ENCODE peak calls at places on chromosome 1, in nine cellular contexts. One of them, this sample, is unnamed.

GRCh38 chr1:156126043-156126700 is 11.7 kb downstream of the LMNA start:
- DNase-seq in activated T-helper 1 cell treated with anti-CD3 and anti-CD28 coated beads, Interleukin-2, amount 50 U/mL, for 16 hours: peak; percentile 50
- DNase-seq in GM19239: no peak
- DNase-seq in DMS153: peak; percentile 81
- DNase-seq in stimulated activated naive CD8-positive, alpha-beta T cell treated with anti-CD3 and anti-CD28 coated beads, Interleukin-15, amount 100 ng/mL, for 72 hours: peak; percentile 61
- DNase-seq in endothelial cell: peak; percentile 69
- DNase-seq in NCI-H1105 treated with DMSO at 0.1 percent for 48 hours: no peak
- DNase-seq in fibroblast of the conjunctiva: peak; percentile 96
- DNase-seq in hepatic stellate cell: peak; percentile 84
- DNase-seq in this sample: peak; percentile 98

GRCh38 chr1:68051475-68051874 is 1.0 kb upstream of the DIRAS3 start:
- DNase-seq in NCI-H1105 treated with DMSO at 0.1 percent for 48 hours: no peak
- DNase-seq in endothelial cell: peak; percentile 58
- DNase-seq in GM19239: no peak
- DNase-seq in stimulated activated naive CD8-positive, alpha-beta T cell treated with anti-CD3 and anti-CD28 coated beads, Interleukin-15, amount 100 ng/mL, for 72 hours: peak; percentile 5
- DNase-seq in hepatic stellate cell: peak; percentile 69
- DNase-seq in activated T-helper 1 cell treated with anti-CD3 and anti-CD28 coated beads, Interleukin-2, amount 50 U/mL, for 16 hours: no peak
- DNase-seq in DMS153: no peak
- DNase-seq in fibroblast of the conjunctiva: peak; percentile 48
- DNase-seq in this sample: no peak

GRCh38 chr1:36306210-36306901 is at the start of gene SH3D21:
- DNase-seq in fibroblast of the conjunctiva: no peak
- DNase-seq in DMS153: peak; percentile 75
- DNase-seq in stimulated activated naive CD8-positive, alpha-beta T cell treated with anti-CD3 and anti-CD28 coated beads, Interleukin-15, amount 100 ng/mL, for 72 hours: peak; percentile 57
- DNase-seq in NCI-H1105 treated with DMSO at 0.1 percent for 48 hours: peak; percentile 81
- DNase-seq in GM19239: no peak
- DNase-seq in endothelial cell: peak; percentile 56
- DNase-seq in hepatic stellate cell: no peak
- DNase-seq in activated T-helper 1 cell treated with anti-CD3 and anti-CD28 coated beads, Interleukin-2, amount 50 U/mL, for 16 hours: no peak
- DNase-seq in this sample: peak; percentile 76

GRCh38 chr1:171965802-171966201 is 124.5 kb downstream of the DNM3 start:
- DNase-seq in hepatic stellate cell: peak; percentile 1
- DNase-seq in activated T-helper 1 cell treated with anti-CD3 and anti-CD28 coated beads, Interleukin-2, amount 50 U/mL, for 16 hours: no peak
- DNase-seq in NCI-H1105 treated with DMSO at 0.1 percent for 48 hours: no peak
- DNase-seq in GM19239: no peak
- DNase-seq in fibroblast of the conjunctiva: no peak
- DNase-seq in endothelial cell: no peak
- DNase-seq in DMS153: no peak
- DNase-seq in stimulated activated naive CD8-positive, alpha-beta T cell treated with anti-CD3 and anti-CD28 coated beads, Interleukin-15, amount 100 ng/mL, for 72 hours: no peak
- DNase-seq in this sample: no peak

GRCh38 chr1:65704318-65704717 is 88.4 kb upstream of the PDE4B start:
- DNase-seq in hepatic stellate cell: no peak
- DNase-seq in endothelial cell: no peak
- DNase-seq in DMS153: no peak
- DNase-seq in fibroblast of the conjunctiva: no peak
- DNase-seq in NCI-H1105 treated with DMSO at 0.1 percent for 48 hours: no peak
- DNase-seq in activated T-helper 1 cell treated with anti-CD3 and anti-CD28 coated beads, Interleukin-2, amount 50 U/mL, for 16 hours: no peak
- DNase-seq in stimulated activated naive CD8-positive, alpha-beta T cell treated with anti-CD3 and anti-CD28 coated beads, Interleukin-15, amount 100 ng/mL, for 72 hours: no peak
- DNase-seq in GM19239: no peak
- DNase-seq in this sample: no peak

GRCh38 chr1:182611326-182611725 is 7.1 kb upstream of the RGS16 start:
- DNase-seq in hepatic stellate cell: no peak
- DNase-seq in GM19239: no peak
- DNase-seq in fibroblast of the conjunctiva: no peak
- DNase-seq in activated T-helper 1 cell treated with anti-CD3 and anti-CD28 coated beads, Interleukin-2, amount 50 U/mL, for 16 hours: no peak
- DNase-seq in stimulated activated naive CD8-positive, alpha-beta T cell treated with anti-CD3 and anti-CD28 coated beads, Interleukin-15, amount 100 ng/mL, for 72 hours: no peak
- DNase-seq in DMS153: peak; percentile 65
- DNase-seq in NCI-H1105 treated with DMSO at 0.1 percent for 48 hours: peak; percentile 83
- DNase-seq in endothelial cell: no peak
- DNase-seq in this sample: no peak

GRCh38 chr1:145778146-145778540 is 45.8 kb downstream of the RNF115 start:
- DNase-seq in activated T-helper 1 cell treated with anti-CD3 and anti-CD28 coated beads, Interleukin-2, amount 50 U/mL, for 16 hours: no peak
- DNase-seq in DMS153: no peak
- DNase-seq in NCI-H1105 treated with DMSO at 0.1 percent for 48 hours: no peak
- DNase-seq in endothelial cell: no peak
- DNase-seq in fibroblast of the conjunctiva: peak; percentile 40
- DNase-seq in hepatic stellate cell: no peak
- DNase-seq in stimulated activated naive CD8-positive, alpha-beta T cell treated with anti-CD3 and anti-CD28 coated beads, Interleukin-15, amount 100 ng/mL, for 72 hours: no peak
- DNase-seq in GM19239: no peak
- DNase-seq in this sample: no peak

GRCh38 chr1:160874935-160875334 is 10.0 kb downstream of the ITLN1 start:
- DNase-seq in DMS153: no peak
- DNase-seq in activated T-helper 1 cell treated with anti-CD3 and anti-CD28 coated beads, Interleukin-2, amount 50 U/mL, for 16 hours: no peak
- DNase-seq in NCI-H1105 treated with DMSO at 0.1 percent for 48 hours: no peak
- DNase-seq in fibroblast of the conjunctiva: no peak
- DNase-seq in stimulated activated naive CD8-positive, alpha-beta T cell treated with anti-CD3 and anti-CD28 coated beads, Interleukin-15, amount 100 ng/mL, for 72 hours: no peak
- DNase-seq in hepatic stellate cell: no peak
- DNase-seq in endothelial cell: no peak
- DNase-seq in GM19239: no peak
- DNase-seq in this sample: no peak

GRCh38 chr1:46535063-46535462 is 16.4 kb downstream of the KNCN start:
- DNase-seq in stimulated activated naive CD8-positive, alpha-beta T cell treated with anti-CD3 and anti-CD28 coated beads, Interleukin-15, amount 100 ng/mL, for 72 hours: no peak
- DNase-seq in endothelial cell: peak; percentile 58
- DNase-seq in activated T-helper 1 cell treated with anti-CD3 and anti-CD28 coated beads, Interleukin-2, amount 50 U/mL, for 16 hours: no peak
- DNase-seq in GM19239: no peak
- DNase-seq in DMS153: no peak
- DNase-seq in hepatic stellate cell: no peak
- DNase-seq in NCI-H1105 treated with DMSO at 0.1 percent for 48 hours: peak; percentile 16
- DNase-seq in fibroblast of the conjunctiva: no peak
- DNase-seq in this sample: peak; percentile 81